ENCODE peak calls at places on chromosomes 1 and 21, in seven cellular contexts. F is right lobe of liver; C is suprapubic skin; J is body of pancreas; Z is hepatocyte; K is naive thymus-derived CD8-positive, alpha-beta T cell; H is activated CD8-positive, alpha-beta memory T cell treated with anti-CD3 and anti-CD28 coated beads, Interleukin-2, amount 10 ng/mL, durations not matched to agents 7 days and 5 days. V is an unnamed sample.

GRCh38 chr1:109474697-109475096 is 8.4 kb downstream of the SYPL2 start:
- DNase-seq in C (no peak), F (no peak), H (peak), J (no peak), K (no peak), Z (no peak), V (no peak)

GRCh38 chr21:14403681-14404318 is 20.9 kb upstream of the HSPA13 start:
- DNase-seq in Z (peak), F (no peak), J (no peak), C (no peak), K (peak), H (no peak), V (no peak)

GRCh38 chr1:173175514-173176146 is 31.5 kb downstream of the TNFSF4 start:
- DNase-seq in K (no peak), Z (no peak), C (no peak), F (no peak), H (no peak), J (no peak), V (no peak)

GRCh38 chr1:213535679-213536078 is 452.1 kb upstream of the PROX1 start:
- DNase-seq in J (no peak), K (no peak), C (no peak), Z (no peak), F (no peak), H (no peak), V (no peak)

GRCh38 chr1:1259540-1259939 is 13.0 kb upstream of the C1QTNF12 start:
- DNase-seq in K (no peak), H (no peak), J (no peak), C (no peak), Z (no peak), F (no peak), V (no peak)

GRCh38 chr1:47436979-47437517 is 796 bp upstream of the FOXD2 start:
- DNase-seq in K (no peak), C (no peak), F (no peak), J (peak), H (no peak), Z (no peak), V (no peak)

GRCh38 chr1:209875510-209875909 is 47.7 kb downstream of the UTP25 start:
- DNase-seq in F (no peak), K (no peak), Z (peak), C (no peak), H (no peak), J (no peak), V (no peak)

GRCh38 chr1:155079487-155080249 is 1.0 kb downstream of the EFNA3 start:
- DNase-seq in K (no peak), J (no peak), F (no peak), H (no peak), C (no peak), Z (peak), V (no peak)

GRCh38 chr1:159921700-159922498 is 3.4 kb downstream of the TAGLN2 start:
- DNase-seq in K (peak), Z (no peak), H (peak), F (peak), C (no peak), J (no peak), V (peak)

GRCh38 chr1:68291763-68292384 is 59.6 kb upstream of the WLS start:
- DNase-seq in J (no peak), F (no peak), Z (no peak), C (no peak), K (no peak), H (no peak), V (no peak)

GRCh38 chr1:39450956-39451601 is 40.4 kb upstream of the BMP8A start:
- DNase-seq in F (peak), C (no peak), Z (no peak), J (no peak), K (no peak), H (no peak), V (no peak)

GRCh38 chr1:229952670-229953520 is 114.1 kb upstream of the GALNT2 start:
- DNase-seq in J (no peak), C (no peak), H (no peak), Z (no peak), F (no peak), K (no peak), V (no peak)

GRCh38 chr1:82059931-82060330 is 259.2 kb downstream of the ADGRL2 start:
- DNase-seq in C (no peak), H (no peak), F (no peak), Z (no peak), J (no peak), K (no peak), V (no peak)

GRCh38 chr1:11600901-11601300 is 53.3 kb downstream of the FBXO2 start:
- DNase-seq in Z (no peak), H (no peak), K (no peak), J (no peak), C (no peak), F (no peak), V (no peak)

GRCh38 chr1:42000781-42001180 is 82.1 kb upstream of the HIVEP3 start:
- DNase-seq in Z (no peak), F (no peak), H (no peak), K (no peak), J (no peak), C (no peak), V (no peak)

GRCh38 chr21:32334980-32335471 is 36.4 kb downstream of the MRAP start:
- DNase-seq in C (no peak), Z (no peak), F (no peak), J (no peak), K (no peak), H (no peak), V (no peak)

GRCh38 chr21:42153746-42154145 is 65.2 kb upstream of the ABCG1 start:
- DNase-seq in C (peak), Z (no peak), K (no peak), H (no peak), J (no peak), F (no peak), V (no peak)

GRCh38 chr1:12230549-12231275 is 882 bp downstream of the VPS13D start:
- DNase-seq in K (peak), F (peak), H (no peak), C (peak), Z (peak), J (peak), V (no peak)

GRCh38 chr21:32653326-32653901 is 41.2 kb upstream of the CFAP298 start:
- DNase-seq in F (no peak), J (peak), Z (peak), K (no peak), H (peak), C (no peak), V (no peak)

GRCh38 chr1:227071898-227072587 is 131.9 kb downstream of the COQ8A start:
- DNase-seq in K (no peak), J (no peak), C (no peak), F (no peak), Z (no peak), H (no peak), V (no peak)

GRCh38 chr1:16716691-16717173 is 23.6 kb upstream of the RNU1-4 start:
- DNase-seq in J (peak), C (peak), F (no peak), Z (peak), H (no peak), K (no peak), V (no peak)

GRCh38 chr1:113166473-113166872 is 93.5 kb downstream of the LRIG2 start:
- DNase-seq in J (peak), F (peak), H (no peak), C (no peak), K (no peak), Z (no peak), V (no peak)

GRCh38 chr1:36384542-36385409 is 948 bp downstream of the STK40 start:
- DNase-seq in J (peak), K (peak), H (peak), C (peak), Z (peak), F (peak), V (no peak)

GRCh38 chr1:56370513-56370912 is 208.8 kb downstream of the PLPP3 start:
- DNase-seq in C (no peak), Z (no peak), K (no peak), F (no peak), H (no peak), J (no peak), V (no peak)